ENCODE peak calls at places on chromosomes 4 and X, in seven cellular contexts. K is CD8-positive, alpha-beta memory T cell; Y is endodermal cell; R is HepG2; T is astrocyte; Z is uterus; M is CD4-positive, alpha-beta memory T cell. W is an unnamed sample.

GRCh38 chrX:57227691-57228090 is 58.8 kb upstream of the FAAH2 start:
- DNase-seq in K (no peak), Y (peak; percentile 80), R (no peak), T (no peak), Z (no peak), M (no peak), W (no peak)

GRCh38 chr4:115110191-115111166 is 2.9 kb downstream of the NDST4 start:
- DNase-seq in K (no peak), Y (no peak), R (no peak), T (no peak), Z (no peak), M (no peak), W (no peak)

GRCh38 chr4:11297627-11298026 is 131.1 kb downstream of the HS3ST1 start:
- DNase-seq in K (no peak), Y (no peak), R (no peak), T (peak; percentile 22), Z (no peak), M (no peak), W (no peak)

GRCh38 chr4:185513489-185514181 is 21.7 kb downstream of the PDLIM3 start:
- DNase-seq in K (no peak), Y (no peak), R (peak; percentile 73), T (peak; percentile 53), Z (no peak), M (peak; percentile 25), W (no peak)

GRCh38 chr4:107546637-107547036 is 173.4 kb downstream of the PAPSS1 start:
- DNase-seq in K (no peak), Y (no peak), R (no peak), T (no peak), Z (no peak), M (no peak), W (no peak)

GRCh38 chr4:16233569-16234177 is 7.4 kb upstream of the TAPT1 start:
- DNase-seq in K (no peak), Y (no peak), R (no peak), T (no peak), Z (no peak), M (no peak), W (no peak)

GRCh38 chr4:184448828-184449227 is 25.5 kb downstream of the IRF2 start:
- DNase-seq in K (no peak), Y (no peak), R (no peak), T (peak; percentile 41), Z (peak; percentile 61), M (no peak), W (peak; percentile 33)

GRCh38 chr4:48490680-48491513 is 845 bp downstream of the ZAR1 start:
- DNase-seq in K (no peak), Y (peak; percentile 68), R (no peak), T (no peak), Z (no peak), M (no peak), W (peak; percentile 33)

GRCh38 chr4:122099896-122100295 is 52.2 kb upstream of the BLTP1 start:
- DNase-seq in K (no peak), Y (no peak), R (no peak), T (peak; percentile 73), Z (no peak), M (no peak), W (no peak)

GRCh38 chr4:146638801-146639351 is at the start of gene POU4F2:
- DNase-seq in K (no peak), Y (peak; percentile 85), R (no peak), T (peak; percentile 3), Z (no peak), M (no peak), W (peak; percentile 76)

DNA sequence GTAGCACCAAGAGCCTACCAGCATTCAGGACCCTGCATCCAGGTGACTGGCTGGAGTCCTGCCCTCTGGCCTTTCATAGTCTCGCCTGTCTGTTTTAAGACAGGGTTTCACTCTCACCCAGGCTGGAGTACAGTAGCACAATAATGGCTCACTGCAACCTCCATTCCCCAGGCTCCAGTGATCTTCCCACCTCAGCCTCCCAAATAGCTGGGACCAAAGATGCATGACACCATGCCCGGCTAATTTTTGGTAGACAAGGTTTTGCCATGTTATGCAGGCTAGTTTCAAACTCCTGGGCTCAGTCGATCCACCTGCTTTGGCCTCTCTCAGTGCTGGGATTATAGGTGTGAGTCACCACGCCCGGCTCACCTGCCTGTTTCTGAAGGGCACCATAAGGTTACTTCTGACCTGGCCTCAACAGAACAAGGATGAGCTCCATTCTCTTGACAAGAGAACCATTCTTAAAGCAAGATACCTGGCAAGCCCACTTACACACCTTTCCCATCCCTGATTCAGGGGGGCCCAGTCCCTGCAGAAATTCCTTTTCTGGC is 6.7 kb downstream of the RPS4X start:
- DNase-seq in K (no peak), Y (no peak), R (no peak), T (no peak), Z (no peak), M (no peak), W (no peak)
- H3K4me1 ChIP-seq in K (peaks cover 24% of the 10 kb centered on the region), Y (no peaks in the 10 kb centered on the region), R (peaks cover 28% of the 10 kb centered on the region), T (peaks cover 56% of the 10 kb centered on the region), Z (no peaks in the 10 kb centered on the region), M (peaks cover 32% of the 10 kb centered on the region), W (peaks cover 8% of the 10 kb centered on the region)

GRCh38 chr4:80185787-80186548 is 11.3 kb upstream of the PRDM8 start:
- DNase-seq in K (no peak), Y (no peak), R (no peak), T (no peak), Z (no peak), M (no peak), W (peak; percentile 57)
- H3K4me1 ChIP-seq in K (peaks cover 31% of the 10 kb centered on the region), Y (no peaks in the 10 kb centered on the region), R (peaks cover 7% of the 10 kb centered on the region), T (peaks cover 16% of the 10 kb centered on the region), Z (peaks cover 12% of the 10 kb centered on the region), M (peaks cover 44% of the 10 kb centered on the region), W (peaks cover 5% of the 10 kb centered on the region)

GRCh38 chr4:168531305-168531704 is 34.5 kb downstream of the PALLD start:
- DNase-seq in K (no peak), Y (no peak), R (no peak), T (no peak), Z (no peak), M (no peak), W (no peak)

GRCh38 chr4:168524897-168525296 is 28.0 kb downstream of the PALLD start:
- DNase-seq in K (no peak), Y (no peak), R (no peak), T (no peak), Z (no peak), M (no peak), W (no peak)

GRCh38 chr4:168524006-168524405 is 27.2 kb downstream of the PALLD start:
- DNase-seq in K (no peak), Y (no peak), R (no peak), T (peak; percentile 89), Z (no peak), M (no peak), W (no peak)

GRCh38 chr4:168527560-168527959 is 30.7 kb downstream of the PALLD start:
- DNase-seq in K (no peak), Y (no peak), R (no peak), T (no peak), Z (no peak), M (no peak), W (no peak)

GRCh38 chr4:168528131-168528949 is 31.5 kb downstream of the PALLD start:
- DNase-seq in K (no peak), Y (no peak), R (no peak), T (peak; percentile 74), Z (no peak), M (no peak), W (no peak)
- H3K4me1 ChIP-seq in K (no peaks in the 10 kb centered on the region), Y (no peaks in the 10 kb centered on the region), R (no peaks in the 10 kb centered on the region), T (peaks cover 16% of the 10 kb centered on the region), Z (no peaks in the 10 kb centered on the region), M (no peaks in the 10 kb centered on the region), W (no peaks in the 10 kb centered on the region)

GRCh38 chr4:88409789-88410188 is 31.1 kb downstream of the HERC6 start:
- DNase-seq in K (no peak), Y (no peak), R (no peak), T (no peak), Z (no peak), M (no peak), W (no peak)
- H3K4me1 ChIP-seq in K (no peaks in the 10 kb centered on the region), Y (no peaks in the 10 kb centered on the region), R (no peaks in the 10 kb centered on the region), T (no peaks in the 10 kb centered on the region), Z (no peaks in the 10 kb centered on the region), M (no peaks in the 10 kb centered on the region), W (no peaks in the 10 kb centered on the region)

DNA sequence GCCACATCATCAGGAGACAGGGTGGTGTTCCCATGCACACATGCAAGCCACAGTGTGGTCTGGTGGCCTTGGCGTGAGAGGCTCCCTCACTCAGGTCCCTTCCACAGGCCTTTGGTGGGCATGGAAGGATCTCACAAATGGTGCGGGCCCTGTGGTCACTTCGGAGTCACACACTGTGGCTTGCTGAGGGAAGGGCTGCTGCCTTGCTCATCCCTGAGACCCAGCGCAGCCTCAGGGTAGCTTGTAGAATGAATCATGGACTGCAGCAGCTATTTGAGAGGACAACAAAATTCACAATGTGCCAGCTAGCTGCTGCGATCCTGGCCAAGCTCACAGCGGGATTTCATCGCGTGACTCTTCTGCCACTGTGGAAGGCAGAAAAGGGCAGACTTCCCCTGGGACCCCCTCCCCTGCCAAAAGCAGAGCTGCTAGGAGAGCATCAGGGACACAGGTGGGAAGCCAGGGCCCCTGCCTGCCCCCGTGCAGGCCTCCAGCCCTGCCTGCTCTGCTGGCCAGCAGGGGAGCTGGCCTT is 106.4 kb downstream of the ABLIM2 start:
- DNase-seq in K (no peak), Y (peak; percentile 45), R (no peak), T (no peak), Z (no peak), M (no peak), W (no peak)
- H3K4me1 ChIP-seq in K (no peaks in the 10 kb centered on the region), Y (no peaks in the 10 kb centered on the region), R (peaks cover 88% of the 10 kb centered on the region), T (peaks cover 3% of the 10 kb centered on the region), Z (peaks cover 8% of the 10 kb centered on the region), M (no peaks in the 10 kb centered on the region), W (peaks cover 17% of the 10 kb centered on the region)

DNA sequence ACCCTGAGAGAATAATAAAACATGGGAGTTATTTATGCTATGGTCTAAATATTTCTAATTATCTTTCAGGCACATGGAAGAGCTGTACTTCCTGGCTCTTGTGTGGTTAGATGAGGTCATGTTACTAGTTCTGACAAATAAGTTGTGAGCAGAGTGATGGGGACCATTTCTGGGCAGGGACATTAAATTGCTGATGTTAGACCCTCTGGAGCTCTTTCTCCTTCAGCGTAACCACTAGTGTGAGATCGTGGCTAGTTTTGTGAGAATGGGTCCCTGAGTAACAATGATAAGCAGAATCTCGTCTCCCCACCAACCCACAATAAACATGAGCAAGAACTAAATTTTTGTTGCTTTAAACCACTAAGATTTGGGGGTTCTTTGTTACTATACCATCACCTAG is 107.9 kb downstream of the MAML3 start:
- DNase-seq in K (no peak), Y (no peak), R (no peak), T (no peak), Z (no peak), M (no peak), W (no peak)
- H3K4me1 ChIP-seq in K (peaks cover 16% of the 10 kb centered on the region), Y (peaks cover 32% of the 10 kb centered on the region), R (peaks cover 20% of the 10 kb centered on the region), T (peaks cover 19% of the 10 kb centered on the region), Z (no peaks in the 10 kb centered on the region), M (peaks cover 19% of the 10 kb centered on the region), W (peaks cover 52% of the 10 kb centered on the region)

GRCh38 chr4:142348489-142349076 is 497.5 kb downstream of the INPP4B start:
- DNase-seq in K (no peak), Y (no peak), R (no peak), T (no peak), Z (no peak), M (no peak), W (no peak)
- H3K4me1 ChIP-seq in K (peaks cover 78% of the 10 kb centered on the region), Y (peaks cover 3% of the 10 kb centered on the region), R (no peaks in the 10 kb centered on the region), T (peaks cover 4% of the 10 kb centered on the region), Z (no peaks in the 10 kb centered on the region), M (peaks cover 97% of the 10 kb centered on the region), W (peaks cover 25% of the 10 kb centered on the region)

GRCh38 chrX:78754917-78755316 is 7.4 kb downstream of the LPAR4 start:
- DNase-seq in K (no peak), Y (no peak), R (no peak), T (no peak), Z (no peak), M (no peak), W (no peak)
- H3K4me1 ChIP-seq in K (no peaks in the 10 kb centered on the region), Y (no peaks in the 10 kb centered on the region), R (no peaks in the 10 kb centered on the region), T (no peaks in the 10 kb centered on the region), Z (no peaks in the 10 kb centered on the region), M (no peaks in the 10 kb centered on the region), W (no peaks in the 10 kb centered on the region)